ENCODE peak calls at places on chromosomes 13 and 19, in four cellular contexts. One of them, this sample, is unnamed.

GRCh38 chr13:106376411-106377112 is 158.9 kb downstream of the EFNB2 start:
- DNase-seq in stimulated activated CD4-positive, alpha-beta T cell treated with anti-CD3 and anti-CD28 coated beads, TNF-alpha, amount 100 ng/mL, for 4 hours: no peak
- DNase-seq in stimulated activated CD8-positive, alpha-beta memory T cell treated with anti-CD3 and anti-CD28 coated beads, Interleukin-4, amount 100 ng/mL, for 48 hours: peak
- DNase-seq in dermis microvascular lymphatic vessel endothelial cell: peak
- DNase-seq in this sample: no peak

GRCh38 chr19:4362871-4363545 is 19.6 kb downstream of the MPND start:
- DNase-seq in stimulated activated CD4-positive, alpha-beta T cell treated with anti-CD3 and anti-CD28 coated beads, TNF-alpha, amount 100 ng/mL, for 4 hours: no peak
- DNase-seq in stimulated activated CD8-positive, alpha-beta memory T cell treated with anti-CD3 and anti-CD28 coated beads, Interleukin-4, amount 100 ng/mL, for 48 hours: no peak
- DNase-seq in dermis microvascular lymphatic vessel endothelial cell: no peak
- DNase-seq in this sample: no peak

GRCh38 chr13:73090116-73090811 is 31.5 kb downstream of the KLF5 start:
- DNase-seq in stimulated activated CD4-positive, alpha-beta T cell treated with anti-CD3 and anti-CD28 coated beads, TNF-alpha, amount 100 ng/mL, for 4 hours: no peak
- DNase-seq in stimulated activated CD8-positive, alpha-beta memory T cell treated with anti-CD3 and anti-CD28 coated beads, Interleukin-4, amount 100 ng/mL, for 48 hours: no peak
- DNase-seq in dermis microvascular lymphatic vessel endothelial cell: peak
- DNase-seq in this sample: no peak

GRCh38 chr19:50831026-50831396 is 2.4 kb downstream of the KLK15 start:
- DNase-seq in stimulated activated CD4-positive, alpha-beta T cell treated with anti-CD3 and anti-CD28 coated beads, TNF-alpha, amount 100 ng/mL, for 4 hours: no peak
- DNase-seq in stimulated activated CD8-positive, alpha-beta memory T cell treated with anti-CD3 and anti-CD28 coated beads, Interleukin-4, amount 100 ng/mL, for 48 hours: no peak
- DNase-seq in dermis microvascular lymphatic vessel endothelial cell: no peak
- DNase-seq in this sample: no peak

GRCh38 chr13:77506874-77507273 is 28.6 kb upstream of the SCEL start:
- DNase-seq in stimulated activated CD4-positive, alpha-beta T cell treated with anti-CD3 and anti-CD28 coated beads, TNF-alpha, amount 100 ng/mL, for 4 hours: no peak
- DNase-seq in stimulated activated CD8-positive, alpha-beta memory T cell treated with anti-CD3 and anti-CD28 coated beads, Interleukin-4, amount 100 ng/mL, for 48 hours: no peak
- DNase-seq in dermis microvascular lymphatic vessel endothelial cell: no peak
- DNase-seq in this sample: no peak

GRCh38 chr13:28258401-28258800 is 120.1 kb downstream of the PAN3 start:
- DNase-seq in stimulated activated CD4-positive, alpha-beta T cell treated with anti-CD3 and anti-CD28 coated beads, TNF-alpha, amount 100 ng/mL, for 4 hours: no peak
- DNase-seq in stimulated activated CD8-positive, alpha-beta memory T cell treated with anti-CD3 and anti-CD28 coated beads, Interleukin-4, amount 100 ng/mL, for 48 hours: no peak
- DNase-seq in dermis microvascular lymphatic vessel endothelial cell: peak
- DNase-seq in this sample: no peak

GRCh38 chr13:29753593-29754485 is 96.6 kb downstream of the UBL3 start:
- DNase-seq in stimulated activated CD4-positive, alpha-beta T cell treated with anti-CD3 and anti-CD28 coated beads, TNF-alpha, amount 100 ng/mL, for 4 hours: no peak
- DNase-seq in stimulated activated CD8-positive, alpha-beta memory T cell treated with anti-CD3 and anti-CD28 coated beads, Interleukin-4, amount 100 ng/mL, for 48 hours: no peak
- DNase-seq in dermis microvascular lymphatic vessel endothelial cell: no peak
- DNase-seq in this sample: no peak

GRCh38 chr13:23748591-23748990 is 140.6 kb downstream of the MIPEP start:
- DNase-seq in stimulated activated CD4-positive, alpha-beta T cell treated with anti-CD3 and anti-CD28 coated beads, TNF-alpha, amount 100 ng/mL, for 4 hours: no peak
- DNase-seq in stimulated activated CD8-positive, alpha-beta memory T cell treated with anti-CD3 and anti-CD28 coated beads, Interleukin-4, amount 100 ng/mL, for 48 hours: no peak
- DNase-seq in dermis microvascular lymphatic vessel endothelial cell: no peak
- DNase-seq in this sample: no peak

GRCh38 chr13:110319774-110320509 is 12.9 kb downstream of the COL4A2 start:
- DNase-seq in stimulated activated CD4-positive, alpha-beta T cell treated with anti-CD3 and anti-CD28 coated beads, TNF-alpha, amount 100 ng/mL, for 4 hours: no peak
- DNase-seq in stimulated activated CD8-positive, alpha-beta memory T cell treated with anti-CD3 and anti-CD28 coated beads, Interleukin-4, amount 100 ng/mL, for 48 hours: peak
- DNase-seq in dermis microvascular lymphatic vessel endothelial cell: no peak
- DNase-seq in this sample: no peak

GRCh38 chr13:40589285-40590109 is 76.9 kb downstream of the FOXO1 start:
- DNase-seq in stimulated activated CD4-positive, alpha-beta T cell treated with anti-CD3 and anti-CD28 coated beads, TNF-alpha, amount 100 ng/mL, for 4 hours: no peak
- DNase-seq in stimulated activated CD8-positive, alpha-beta memory T cell treated with anti-CD3 and anti-CD28 coated beads, Interleukin-4, amount 100 ng/mL, for 48 hours: no peak
- DNase-seq in dermis microvascular lymphatic vessel endothelial cell: no peak
- DNase-seq in this sample: peak

GRCh38 chr13:100646030-100646673 is 28.4 kb downstream of the TMTC4 start:
- DNase-seq in stimulated activated CD4-positive, alpha-beta T cell treated with anti-CD3 and anti-CD28 coated beads, TNF-alpha, amount 100 ng/mL, for 4 hours: no peak
- DNase-seq in stimulated activated CD8-positive, alpha-beta memory T cell treated with anti-CD3 and anti-CD28 coated beads, Interleukin-4, amount 100 ng/mL, for 48 hours: no peak
- DNase-seq in dermis microvascular lymphatic vessel endothelial cell: no peak
- DNase-seq in this sample: no peak